ENCODE peak calls at places on chromosome 19, in ten cellular contexts. I, H, E, O, F, P, S, K, C and N are unnamed samples.

GRCh38 chr19:46737761-46738171 is 8.1 kb upstream of the FKRP start:
- DNase-seq in F (no peak), O (peak; percentile 62), E (no peak), H (no peak), P (peak; percentile 64), S (no peak), K (no peak), I (no peak), C (peak; percentile 44), N (no peak)

GRCh38 chr19:51686171-51686570 is 7.0 kb upstream of the SPACA6 start:
- DNase-seq in S (no peak), E (no peak), H (no peak), O (no peak), C (no peak), K (no peak), P (no peak), I (no peak), F (peak; percentile 65), N (no peak)

GRCh38 chr19:28883241-28883693 is 329.7 kb downstream of the UQCRFS1 start:
- DNase-seq in P (no peak), I (no peak), H (peak; percentile 37), S (peak; percentile 20), F (peak; percentile 65), E (no peak), K (no peak), O (peak; percentile 28), C (no peak), N (peak; percentile 31)

GRCh38 chr19:29510701-29511265 is 15.0 kb upstream of the VSTM2B start:
- DNase-seq in P (peak; percentile 53), H (no peak), O (no peak), C (no peak), I (no peak), E (no peak), F (no peak), K (no peak), S (no peak), N (no peak)

GRCh38 chr19:49939721-49940481 is 10.6 kb upstream of the NUP62 start:
- DNase-seq in I (no peak), H (no peak), K (no peak), O (no peak), F (no peak), C (no peak), S (no peak), P (peak; percentile 38), E (no peak), N (no peak)

GRCh38 chr19:685457-685931 is 9.3 kb downstream of the FSTL3 start:
- DNase-seq in O (no peak), I (no peak), P (peak; percentile 69), S (no peak), F (no peak), K (no peak), H (no peak), C (no peak), E (no peak), N (no peak)

GRCh38 chr19:31658993-31659896 is 310.0 kb upstream of the TSHZ3 start:
- DNase-seq in P (no peak), F (no peak), E (no peak), I (no peak), K (no peak), O (no peak), C (no peak), H (no peak), S (no peak), N (no peak)

GRCh38 chr19:13833330-13834265 is 38.4 kb downstream of the ZSWIM4 start:
- DNase-seq in O (peak; percentile 84), P (peak; percentile 99), E (peak; percentile 95), F (peak; percentile 93), H (peak; percentile 89), S (peak; percentile 98), I (peak; percentile 62), K (peak; percentile 83), C (peak; percentile 94), N (peak; percentile 85)

GRCh38 chr19:48735031-48735615 is 5.3 kb downstream of the RASIP1 start:
- DNase-seq in E (no peak), P (peak; percentile 78), H (no peak), O (no peak), C (no peak), I (peak; percentile 95), S (no peak), F (peak; percentile 50), K (no peak), N (no peak)

GRCh38 chr19:38695319-38695683 is 47.9 kb downstream of the ACTN4 start:
- DNase-seq in P (no peak), H (no peak), O (no peak), K (no peak), F (no peak), S (no peak), I (no peak), E (no peak), C (no peak), N (no peak)

DNA sequence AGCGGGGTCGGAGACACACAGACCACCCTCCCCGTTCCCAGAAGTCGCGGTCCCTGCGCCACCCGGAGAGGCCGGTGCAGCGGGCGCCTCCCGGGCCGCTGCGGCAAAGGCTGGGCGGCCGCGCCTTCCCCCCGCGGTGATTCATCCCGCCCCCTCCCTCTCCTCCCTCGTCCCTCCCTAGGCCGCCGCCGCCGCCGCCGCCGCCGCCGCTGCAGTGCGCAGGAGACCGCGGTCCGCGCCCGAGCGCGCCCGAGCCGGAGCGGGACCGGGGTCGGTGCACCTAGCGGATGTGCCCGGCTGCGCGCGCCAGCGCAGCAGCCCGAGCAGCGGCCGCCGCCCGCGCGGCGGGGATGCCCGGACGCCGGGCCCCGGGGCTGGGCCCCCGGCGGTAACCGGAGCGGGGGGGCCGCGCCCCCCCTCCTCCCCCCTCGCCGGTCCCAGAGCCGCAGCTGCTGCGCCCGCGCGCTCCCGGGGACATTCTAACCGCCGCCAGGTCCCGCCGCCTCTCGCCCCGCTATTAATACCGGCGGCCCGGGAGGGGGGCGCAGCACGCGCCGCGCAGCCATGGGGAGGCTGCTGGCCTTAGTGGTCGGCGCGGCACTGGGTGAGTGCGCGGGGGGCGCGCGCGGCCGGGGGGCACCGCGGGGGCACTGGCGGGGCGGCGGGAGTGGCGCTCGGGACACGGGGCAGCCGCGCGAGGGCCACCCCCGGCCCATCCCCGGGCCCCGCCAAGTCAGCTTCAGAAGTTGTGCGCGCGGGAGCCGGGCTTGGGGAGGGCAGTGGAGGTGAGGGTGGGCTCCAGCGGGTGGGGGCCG is at the start of gene SCN1B:
- DNase-seq in O (peak; percentile 59), K (no peak), I (peak; percentile 91), F (peak; percentile 85), S (peak; percentile 83), H (no peak), C (no peak), E (peak; percentile 62), P (peak; percentile 88), N (peak; percentile 23)
- H3K27ac ChIP-seq in O (peak within 1 kb of the TSS; percentile 52), K (peak within 1 kb of the TSS; percentile 43), I (peak within 1 kb of the TSS; percentile 77), F (no peak within 1 kb of the TSS), S (peak within 1 kb of the TSS; percentile 81), H (peak within 1 kb of the TSS; percentile 69), C (no peak within 1 kb of the TSS), E (peak within 1 kb of the TSS; percentile 58), P (no peak within 1 kb of the TSS), N (peak within 1 kb of the TSS; percentile 84)

GRCh38 chr19:36051236-36051635 is 2.8 kb downstream of the THAP8 start:
- DNase-seq in O (no peak), C (no peak), H (no peak), S (no peak), F (no peak), P (no peak), K (no peak), E (no peak), I (no peak), N (no peak)

GRCh38 chr19:36058481-36059179 is 3.9 kb downstream of the WDR62 start:
- DNase-seq in I (no peak), O (no peak), C (no peak), P (no peak), H (no peak), K (no peak), S (no peak), E (no peak), F (no peak), N (no peak)

GRCh38 chr19:36051637-36052036 is 2.4 kb downstream of the THAP8 start:
- DNase-seq in S (no peak), K (no peak), C (no peak), P (no peak), F (no peak), O (no peak), I (no peak), H (no peak), E (no peak), N (no peak)

GRCh38 chr19:36054733-36055686 is at the start of gene WDR62:
- DNase-seq in H (peak; percentile 92), C (peak; percentile 93), K (peak; percentile 72), P (peak; percentile 98), I (peak; percentile 100), S (peak; percentile 94), O (peak; percentile 98), E (peak; percentile 94), F (peak; percentile 98), N (peak; percentile 98)

GRCh38 chr19:36054119-36054732 is at the start of gene THAP8:
- DNase-seq in K (peak; percentile 100), S (peak; percentile 100), H (peak; percentile 99), C (peak; percentile 98), I (peak; percentile 100), E (peak; percentile 100), F (peak; percentile 100), P (peak; percentile 100), O (peak; percentile 100), N (peak; percentile 99)
- H3K27ac ChIP-seq in K (peak within 1 kb of the TSS; percentile 92), S (peak within 1 kb of the TSS; percentile 90), H (peak within 1 kb of the TSS; percentile 98), C (peak within 1 kb of the TSS; percentile 80), I (peak within 1 kb of the TSS; percentile 93), E (peak within 1 kb of the TSS; percentile 96), F (peak within 1 kb of the TSS; percentile 91), P (peak within 1 kb of the TSS; percentile 97), O (peak within 1 kb of the TSS; percentile 99), N (peak within 1 kb of the TSS; percentile 98)

DNA sequence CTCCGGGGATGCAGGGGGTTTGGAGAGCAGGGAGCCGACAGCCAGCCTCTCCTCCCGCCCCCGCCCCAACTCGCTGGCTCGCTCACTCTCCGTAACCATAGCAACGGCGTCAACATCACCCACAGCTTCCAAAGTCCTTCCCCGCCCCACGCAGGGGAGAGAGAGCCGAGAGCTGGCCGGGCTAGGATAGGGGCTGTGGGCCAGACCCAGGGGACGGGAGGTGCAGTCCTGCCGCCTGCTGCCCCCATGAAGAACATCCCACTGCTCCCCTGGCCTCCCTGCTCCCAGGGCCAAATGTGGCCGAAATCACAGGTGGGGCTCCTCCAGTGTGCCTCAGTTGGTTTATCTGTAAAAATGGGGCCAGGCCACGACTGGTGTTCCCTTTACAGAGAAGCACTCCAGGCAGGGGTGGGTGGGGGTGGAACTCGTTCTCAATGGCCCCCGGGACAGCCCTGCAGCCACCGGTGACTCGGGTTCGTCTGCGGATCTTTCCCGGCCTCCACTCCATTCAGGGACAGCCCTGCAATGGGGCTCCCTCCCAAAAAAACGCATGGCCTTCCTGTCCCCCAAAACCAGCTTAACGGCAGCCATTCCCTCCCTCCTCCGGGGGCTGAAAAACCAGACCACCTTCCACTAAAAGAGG is 3.1 kb downstream of the KLF16 start:
- DNase-seq in E (no peak), I (no peak), P (peak; percentile 84), K (no peak), C (no peak), S (peak; percentile 50), O (peak; percentile 67), H (no peak), F (peak; percentile 96), N (no peak)
- H3K27ac ChIP-seq in E (peak overlapping the region; percentile 85), I (peak overlapping the region; percentile 99), P (no peak overlapping the region), K (no peak overlapping the region), C (peak overlapping the region; percentile 82), S (no peak overlapping the region), O (peak overlapping the region; percentile 59), H (no peak overlapping the region), F (peak overlapping the region; percentile 72), N (no peak overlapping the region)

DNA sequence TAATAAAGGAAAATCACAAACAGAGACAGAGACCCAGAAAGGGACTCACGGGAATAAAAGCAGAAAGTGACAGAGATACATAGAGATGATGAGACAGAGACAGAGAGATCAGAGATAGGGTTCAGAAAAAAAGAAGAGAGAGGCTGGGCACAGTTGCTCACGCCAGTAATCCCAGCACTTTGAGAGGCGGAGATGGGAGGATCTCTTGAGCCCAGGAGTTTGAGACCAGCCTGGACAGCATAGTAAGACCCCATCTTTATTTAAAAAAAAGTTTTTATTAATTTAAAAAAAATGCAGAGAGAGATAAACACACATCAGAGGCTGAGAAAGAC is 19.4 kb upstream of the FOSB start:
- DNase-seq in C (no peak), S (no peak), E (no peak), F (no peak), P (no peak), K (no peak), H (no peak), I (no peak), O (no peak), N (no peak)
- H3K27ac ChIP-seq in C (peak overlapping the region; percentile 90), S (no peak overlapping the region), E (no peak overlapping the region), F (no peak overlapping the region), P (no peak overlapping the region), K (no peak overlapping the region), H (no peak overlapping the region), I (no peak overlapping the region), O (peak overlapping the region; percentile 52), N (no peak overlapping the region)